ENCODE peak calls at places on chromosome 1, in four cellular contexts. U, G, Q and H are unnamed samples.
A peak's percentile ranks its signal among the peaks of the same experiment; 100 is the strongest.

GRCh38 chr1:190479028-190479427 is 1.4 kb upstream of the BRINP3 start:
- DNase-seq in U (no peak), G (no peak), Q (peak; percentile 3), H (no peak)

GRCh38 chr1:226982451-226983177 is 42.5 kb downstream of the COQ8A start:
- DNase-seq in U (peak; percentile 52), G (no peak), Q (no peak), H (no peak)

GRCh38 chr1:85137660-85138059 is 63.2 kb downstream of the SYDE2 start:
- DNase-seq in U (no peak), G (no peak), Q (no peak), H (no peak)

GRCh38 chr1:200039849-200040479 is 12.5 kb downstream of the NR5A2 start:
- DNase-seq in U (peak; percentile 58), G (no peak), Q (no peak), H (no peak)

GRCh38 chr1:61379693-61380092 is 297.3 kb downstream of the NFIA start:
- DNase-seq in U (no peak), G (no peak), Q (no peak), H (no peak)

GRCh38 chr1:231885209-231885854 is 258.7 kb downstream of the DISC1 start:
- DNase-seq in U (no peak), G (no peak), Q (peak; percentile 39), H (no peak)

GRCh38 chr1:187038789-187039188 is 210.0 kb downstream of the PLA2G4A start:
- DNase-seq in U (no peak), G (no peak), Q (peak; percentile 54), H (no peak)

GRCh38 chr1:229325873-229326502 is 16.9 kb downstream of the CCSAP start:
- DNase-seq in U (no peak), G (no peak), Q (no peak), H (no peak)

GRCh38 chr1:92817137-92817697 is 14.6 kb upstream of the RPL5 start:
- DNase-seq in U (no peak), G (no peak), Q (no peak), H (no peak)

GRCh38 chr1:228267962-228268890 is 60.4 kb downstream of the OBSCN start:
- DNase-seq in U (no peak), G (no peak), Q (no peak), H (no peak)

GRCh38 chr1:152413909-152414308 is at the start of gene CRNN:
- DNase-seq in U (no peak), G (no peak), Q (no peak), H (no peak)

GRCh38 chr1:203306970-203307541 is 1.7 kb downstream of the BTG2 start:
- DNase-seq in U (peak; percentile 79), G (no peak), Q (no peak), H (no peak)

GRCh38 chr1:111222308-111223125 is 5.0 kb upstream of the CHI3L2 start:
- DNase-seq in U (peak; percentile 92), G (no peak), Q (peak; percentile 72), H (peak; percentile 86)

GRCh38 chr1:47688161-47688560 is 250.3 kb downstream of the FOXD2 start:
- DNase-seq in U (peak; percentile 26), G (no peak), Q (no peak), H (no peak)

GRCh38 chr1:27403065-27403726 is 10.8 kb downstream of the GPR3 start:
- DNase-seq in U (peak; percentile 78), G (no peak), Q (peak; percentile 68), H (peak; percentile 55)

GRCh38 chr1:240693844-240694243 is 81.9 kb upstream of the GREM2 start:
- DNase-seq in U (no peak), G (no peak), Q (no peak), H (no peak)

GRCh38 chr1:37038079-37038702 is 3.9 kb upstream of the GRIK3 start:
- DNase-seq in U (no peak), G (no peak), Q (no peak), H (no peak)

GRCh38 chr1:86846166-86846647 is 67.7 kb downstream of the SELENOF start:
- DNase-seq in U (no peak), G (peak; percentile 70), Q (peak; percentile 90), H (no peak)

GRCh38 chr1:215905493-215906095 is 338.5 kb downstream of the KCTD3 start:
- DNase-seq in U (no peak), G (no peak), Q (no peak), H (no peak)

GRCh38 chr1:89794406-89794805 is 26.4 kb upstream of the LRRC8D start:
- DNase-seq in U (no peak), G (no peak), Q (peak; percentile 19), H (no peak)

GRCh38 chr1:64265141-64265540 is 61.7 kb downstream of the UBE2U start:
- DNase-seq in U (no peak), G (no peak), Q (no peak), H (no peak)

GRCh38 chr1:39632491-39633417 is 6.7 kb downstream of the HEYL start:
- DNase-seq in U (no peak), G (peak; percentile 8), Q (peak; percentile 57), H (no peak)

GRCh38 chr1:194975913-194976312 is 1632.3 kb downstream of the KCNT2 start:
- DNase-seq in U (no peak), G (peak; percentile 23), Q (peak; percentile 0), H (no peak)

GRCh38 chr1:13860023-13860422 is 160.0 kb downstream of the PRDM2 start:
- DNase-seq in U (no peak), G (no peak), Q (no peak), H (no peak)

GRCh38 chr1:59738152-59738551 is 76.6 kb upstream of the HOOK1 start:
- DNase-seq in U (no peak), G (no peak), Q (peak; percentile 72), H (no peak)

GRCh38 chr1:61130338-61131000 is 48.1 kb downstream of the NFIA start:
- DNase-seq in U (no peak), G (no peak), Q (no peak), H (no peak)

GRCh38 chr1:99758073-99758511 is 8.3 kb downstream of the FRRS1 start:
- DNase-seq in U (no peak), G (no peak), Q (no peak), H (no peak)

GRCh38 chr1:161119017-161119378 is 1.1 kb downstream of the NIT1 start:
- DNase-seq in U (no peak), G (no peak), Q (no peak), H (no peak)

GRCh38 chr1:30652151-30652915 is 71.1 kb downstream of the MATN1 start:
- DNase-seq in U (no peak), G (no peak), Q (no peak), H (no peak)

GRCh38 chr1:33698316-33699035 is 165.4 kb upstream of the HMGB4 start:
- DNase-seq in U (no peak), G (no peak), Q (no peak), H (no peak)

GRCh38 chr1:32291145-32291707 is 657 bp upstream of the HDAC1 start:
- DNase-seq in U (no peak), G (no peak), Q (peak; percentile 58), H (no peak)